ENCODE peak calls at places on chromosomes 16 and 17, in five cellular contexts. R, T, E, K and M are unnamed samples.

GRCh38 chr16:69833357-69833781 is 71.2 kb downstream of the WWP2 start:
- DNase-seq in R (peak; percentile 51), K (no peak), E (no peak), T (no peak), M (no peak)

GRCh38 chr16:68642436-68643064 is 2.6 kb upstream of the CDH3 start:
- DNase-seq in E (peak; percentile 10), T (peak; percentile 69), R (no peak), K (no peak), M (no peak)

GRCh38 chr16:6081320-6081976 is 983.9 kb upstream of the EEF2KMT start:
- DNase-seq in T (no peak), R (no peak), K (no peak), E (peak; percentile 41), M (peak; percentile 10)

GRCh38 chr16:78478267-78478821 is 378.9 kb downstream of the WWOX start:
- DNase-seq in E (no peak), R (no peak), T (no peak), K (no peak), M (no peak)

GRCh38 chr16:66265556-66266133 is 100.8 kb upstream of the CDH5 start:
- DNase-seq in K (no peak), T (no peak), R (no peak), E (no peak), M (no peak)

GRCh38 chr16:80824623-80825364 is 20.4 kb upstream of the CDYL2 start:
- DNase-seq in K (peak; percentile 53), E (peak; percentile 65), T (no peak), R (peak; percentile 67), M (no peak)

GRCh38 chr16:66120656-66121055 is 245.8 kb upstream of the CDH5 start:
- DNase-seq in K (no peak), E (no peak), T (no peak), R (peak; percentile 41), M (no peak)

GRCh38 chr16:11047057-11047456 is 102.7 kb downstream of the CLEC16A start:
- DNase-seq in T (no peak), E (no peak), R (peak; percentile 93), K (no peak), M (no peak)

GRCh38 chr16:1080801-1081733 is 8.5 kb downstream of the SSTR5 start:
- DNase-seq in T (no peak), R (no peak), E (no peak), K (no peak), M (no peak)

GRCh38 chr17:6556121-6557039 is at the start of gene PITPNM3:
- DNase-seq in K (no peak), R (no peak), T (peak; percentile 56), E (peak; percentile 33), M (no peak)

GRCh38 chr17:50564916-50565315 is 4.4 kb downstream of the CACNA1G start:
- DNase-seq in K (no peak), R (peak; percentile 56), E (peak; percentile 40), T (peak; percentile 81), M (no peak)

GRCh38 chr17:47254403-47254943 is 846 bp downstream of the ITGB3 start:
- DNase-seq in E (no peak), T (no peak), R (no peak), K (no peak), M (no peak)

GRCh38 chr17:47251421-47251940 is 2.1 kb upstream of the ITGB3 start:
- DNase-seq in T (no peak), E (no peak), K (no peak), R (no peak), M (no peak)

GRCh38 chr17:47252766-47253512 is 688 bp upstream of the ITGB3 start:
- DNase-seq in T (no peak), E (no peak), R (no peak), K (no peak), M (no peak)

GRCh38 chr17:47252209-47252608 is 1.4 kb upstream of the ITGB3 start:
- DNase-seq in E (no peak), T (no peak), R (no peak), K (no peak), M (no peak)

DNA sequence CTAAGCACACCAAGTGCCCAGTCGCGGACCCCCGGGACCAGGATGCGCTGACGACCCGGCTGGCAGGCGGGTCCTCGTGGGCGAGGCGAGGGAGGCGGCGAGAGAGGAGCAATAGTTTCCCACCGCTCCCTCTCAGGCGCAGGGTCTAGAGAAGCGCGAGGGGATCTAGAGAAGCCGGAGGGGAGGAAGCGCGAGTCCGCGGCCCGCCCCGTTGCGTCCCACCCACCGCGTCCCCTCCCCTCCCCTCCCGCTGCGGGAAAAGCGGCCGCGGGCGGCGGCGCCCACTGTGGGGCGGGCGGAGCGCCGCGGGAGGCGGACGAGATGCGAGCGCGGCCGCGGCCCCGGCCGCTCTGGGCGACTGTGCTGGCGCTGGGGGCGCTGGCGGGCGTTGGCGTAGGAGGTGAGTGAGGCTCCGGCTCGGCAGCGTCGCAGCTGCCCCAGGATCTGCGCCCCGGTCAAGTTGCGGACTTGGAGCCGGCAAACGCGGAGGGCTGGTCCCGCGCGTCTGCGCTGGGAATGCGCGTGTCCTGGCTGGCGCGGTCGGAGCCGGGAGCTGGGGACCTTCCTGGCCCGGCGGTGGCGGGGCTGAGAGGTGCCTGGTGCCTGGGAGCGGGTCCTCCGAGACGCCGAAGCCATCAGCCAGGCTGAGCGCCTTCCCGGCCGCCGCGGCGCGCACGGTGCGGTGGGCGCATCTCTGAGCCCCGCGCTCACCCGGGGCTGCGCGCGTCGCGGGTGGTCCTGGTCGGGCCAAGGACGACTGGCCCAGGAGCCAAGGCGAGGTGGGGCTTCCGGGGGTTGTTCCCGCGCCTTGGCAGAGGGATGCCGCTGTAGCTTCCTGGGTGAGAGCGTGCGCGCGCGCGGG is at the start of gene ITGB3:
- DNase-seq in R (peak; percentile 67), E (peak; percentile 76), K (peak; percentile 47), T (peak; percentile 68), M (peak; percentile 81)
- TF ChIP-seq POLR2A in R (peak; percentile 57), E (no peak), K (no peak), T (no peak), M (no peak)

GRCh38 chr17:73410586-73411329 is 99.0 kb upstream of the CDC42EP4 start:
- DNase-seq in R (no peak), T (no peak), E (no peak), K (no peak), M (no peak)

GRCh38 chr17:73414171-73414955 is 102.6 kb upstream of the CDC42EP4 start:
- DNase-seq in E (no peak), K (no peak), R (no peak), T (no peak), M (no peak)

GRCh38 chr17:73415782-73416181 is 104.0 kb upstream of the CDC42EP4 start:
- DNase-seq in K (no peak), R (no peak), E (no peak), T (no peak), M (no peak)

GRCh38 chr17:73412914-73413313 is 101.1 kb upstream of the CDC42EP4 start:
- DNase-seq in E (no peak), K (no peak), R (no peak), T (no peak), M (no peak)

DNA sequence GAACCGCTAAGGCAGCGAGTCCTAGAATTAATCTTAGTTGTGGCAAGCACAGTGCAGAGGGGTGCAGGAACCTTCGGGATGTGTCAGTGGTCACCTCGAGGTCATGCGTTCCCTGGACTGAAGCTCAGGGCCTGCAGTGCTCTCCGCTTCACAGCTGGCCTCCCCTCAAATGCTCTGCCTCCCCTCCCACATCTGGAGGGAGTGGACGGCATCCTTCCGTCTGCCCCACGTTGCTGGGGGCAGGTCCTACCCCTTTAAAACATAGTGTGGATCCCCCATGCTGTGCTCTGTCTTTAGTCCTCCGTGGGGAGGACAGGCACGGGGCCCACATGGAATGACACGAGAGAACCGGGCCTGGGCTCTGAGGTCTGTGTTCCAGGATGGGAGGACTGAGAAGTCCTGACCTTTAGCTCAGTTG is 99.5 kb upstream of the CDC42EP4 start:
- DNase-seq in E (no peak), K (no peak), R (no peak), T (peak; percentile 50), M (no peak)
- TF ChIP-seq POLR2A in E (no peak), K (no peak), R (no peak), T (no peak), M (no peak)

GRCh38 chr17:82666931-82667667 is 18.9 kb upstream of the WDR45B start:
- DNase-seq in R (no peak), T (no peak), K (no peak), E (no peak), M (no peak)
- TF ChIP-seq POLR2A in R (no peak), T (no peak), K (no peak), E (no peak), M (no peak)

DNA sequence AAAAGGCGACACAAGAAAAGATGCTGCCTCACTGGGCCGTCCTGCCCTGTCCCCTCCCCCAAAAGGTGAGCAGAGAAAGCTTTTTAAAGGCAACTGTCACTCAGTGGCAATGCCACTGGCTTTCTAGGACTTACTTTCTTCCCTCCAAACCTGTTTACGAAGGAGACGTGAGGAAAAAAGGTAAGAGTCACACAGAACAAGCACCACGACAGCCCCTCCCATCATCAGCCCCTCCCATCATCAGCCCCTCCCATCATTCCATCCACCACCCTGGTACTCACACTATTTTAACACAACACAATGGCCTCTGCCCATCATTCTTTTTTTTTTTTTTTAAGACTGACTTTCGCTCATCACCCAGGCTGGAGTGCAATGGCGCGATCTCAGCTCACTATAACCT is 77.1 kb downstream of the NXN start:
- DNase-seq in E (no peak), R (no peak), T (no peak), K (no peak), M (no peak)
- TF ChIP-seq POLR2A in E (no peak), R (no peak), T (no peak), K (no peak), M (no peak)

GRCh38 chr17:80109713-80110446 is 8.5 kb downstream of the GAA start:
- DNase-seq in E (no peak), R (no peak), T (no peak), K (peak; percentile 42), M (no peak)
- TF ChIP-seq POLR2A in E (no peak), R (no peak), T (no peak), K (no peak), M (no peak)

GRCh38 chr17:42686520-42687137 is 4.3 kb downstream of the CNTNAP1 start:
- DNase-seq in R (no peak), T (no peak), E (no peak), K (no peak), M (no peak)
- TF ChIP-seq POLR2A in R (no peak), T (no peak), E (no peak), K (no peak), M (no peak)